ENCODE peak calls at places on chromosome 20, in four cellular contexts. P is A172; X is activated naive CD4-positive, alpha-beta T cell treated with anti-CD3 and anti-CD28 coated beads, Interleukin-2, amount 10 ng/mL, durations not matched to agents 7 days and 5 days; L is mammary epithelial cell. H is an unnamed sample.

GRCh38 chr20:19712737-19713260 is 45.3 kb upstream of the RIN2 start:
- DNase-seq in P (no peak), X (no peak), L (no peak), H (peak)

GRCh38 chr20:50379049-50379990 is 130.9 kb upstream of the PTPN1 start:
- DNase-seq in P (peak), X (no peak), L (peak), H (no peak)

GRCh38 chr20:21048841-21049273 is 57.3 kb downstream of the LINC00237 start:
- DNase-seq in P (peak), X (peak), L (no peak), H (no peak)

GRCh38 chr20:52941803-52942202 is 30.4 kb upstream of the TSHZ2 start:
- DNase-seq in P (no peak), X (no peak), L (no peak), H (no peak)

GRCh38 chr20:2890743-2891142 is 17.5 kb downstream of the PTPRA start:
- DNase-seq in P (peak), X (no peak), L (peak), H (no peak)

GRCh38 chr20:43140719-43141118 is 49.0 kb downstream of the PTPRT start:
- DNase-seq in P (no peak), X (no peak), L (no peak), H (no peak)

GRCh38 chr20:38875170-38875993 is 50.8 kb upstream of the FAM83D start:
- DNase-seq in P (no peak), X (peak), L (no peak), H (no peak)

GRCh38 chr20:34222208-34222607 is 19.0 kb upstream of the ASIP start:
- DNase-seq in P (peak), X (no peak), L (peak), H (peak)

GRCh38 chr20:35252037-35252461 is 25.6 kb downstream of the MMP24 start:
- DNase-seq in P (no peak), X (peak), L (no peak), H (no peak)

GRCh38 chr20:50579511-50579910 is 69.3 kb downstream of the PTPN1 start:
- DNase-seq in P (no peak), X (no peak), L (no peak), H (no peak)

GRCh38 chr20:15033269-15033668 is 695.9 kb upstream of the FLRT3 start:
- DNase-seq in P (no peak), X (no peak), L (no peak), H (no peak)

GRCh38 chr20:38321959-38322598 is 18.1 kb downstream of the BPI start:
- DNase-seq in P (peak), X (no peak), L (peak), H (no peak)

GRCh38 chr20:59825944-59826759 is 107.3 kb downstream of the SYCP2 start:
- DNase-seq in P (no peak), X (no peak), L (peak), H (peak)

GRCh38 chr20:41969656-41970055 is 351.5 kb upstream of the CHD6 start:
- DNase-seq in P (no peak), X (no peak), L (no peak), H (no peak)

GRCh38 chr20:48222595-48223180 is 437.4 kb upstream of the SULF2 start:
- DNase-seq in P (no peak), X (no peak), L (no peak), H (no peak)

GRCh38 chr20:25476106-25477105 is 68.9 kb downstream of the GINS1 start:
- DNase-seq in P (no peak), X (no peak), L (no peak), H (no peak)

GRCh38 chr20:60036346-60037119 is 78.3 kb downstream of the CDH26 start:
- DNase-seq in P (no peak), X (no peak), L (no peak), H (no peak)

GRCh38 chr20:31815408-31816188 is 3.6 kb upstream of the MYLK2 start:
- DNase-seq in P (peak), X (no peak), L (no peak), H (no peak)

GRCh38 chr20:23101696-23102095 is 15.6 kb upstream of the CD93 start:
- DNase-seq in P (no peak), X (no peak), L (no peak), H (no peak)

GRCh38 chr20:41854765-41855164 is 236.6 kb upstream of the CHD6 start:
- DNase-seq in P (no peak), X (no peak), L (peak), H (no peak)

GRCh38 chr20:9503530-9504251 is 10.7 kb upstream of the LAMP5 start:
- DNase-seq in P (peak), X (no peak), L (no peak), H (no peak)

GRCh38 chr20:43821795-43822194 is 92.9 kb upstream of the TOX2 start:
- DNase-seq in P (no peak), X (no peak), L (peak), H (no peak)

GRCh38 chr20:7193681-7194080 is 426.2 kb downstream of the BMP2 start:
- DNase-seq in P (no peak), X (no peak), L (no peak), H (no peak)

GRCh38 chr20:61451009-61451408 is 198.9 kb downstream of the CDH4 start:
- DNase-seq in P (no peak), X (no peak), L (no peak), H (no peak)

GRCh38 chr20:37526238-37526838 is 1.3 kb downstream of the BLCAP start:
- DNase-seq in P (peak), X (no peak), L (peak), H (no peak)

GRCh38 chr20:8971669-8972316 is 97.1 kb upstream of the PLCB4 start:
- DNase-seq in P (no peak), X (no peak), L (no peak), H (no peak)

GRCh38 chr20:50429412-50429811 is 80.8 kb upstream of the PTPN1 start:
- DNase-seq in P (no peak), X (no peak), L (peak), H (peak)

GRCh38 chr20:51017313-51017712 is 5.6 kb downstream of the KCNG1 start:
- DNase-seq in P (no peak), X (no peak), L (no peak), H (no peak)

H was measured in epithelial cell of prostate.